ENCODE peak calls at places on chromosome 15, in six cellular contexts. P is stimulated activated naive CD4-positive, alpha-beta T cell; K is right cardiac atrium; X is pulmonary artery endothelial cell; G is BJ; E is HS-5. Q is an unnamed sample.

GRCh38 chr15:83210619-83211018 is 3.0 kb upstream of the HDGFL3 start:
- DNase-seq in P (no peak), K (no peak), X (no peak), G (no peak), E (no peak), Q (no peak)

GRCh38 chr15:93068581-93069199 is 20.3 kb downstream of the RGMA start:
- DNase-seq in P (no peak), K (no peak), X (no peak), G (no peak), E (no peak), Q (no peak)

GRCh38 chr15:59335197-59335786 is 37.4 kb downstream of the MYO1E start:
- DNase-seq in P (no peak), K (no peak), X (no peak), G (no peak), E (no peak), Q (no peak)

GRCh38 chr15:43441316-43441715 is 51.6 kb downstream of the TP53BP1 start:
- DNase-seq in P (no peak), K (no peak), X (no peak), G (no peak), E (peak; percentile 9), Q (no peak)

GRCh38 chr15:95684693-95685115 is 645.8 kb upstream of the NR2F2 start:
- DNase-seq in P (no peak), K (no peak), X (peak; percentile 92), G (peak; percentile 54), E (peak; percentile 83), Q (no peak)

GRCh38 chr15:41825572-41826535 is 2.0 kb upstream of the JMJD7 start:
- DNase-seq in P (no peak), K (peak; percentile 48), X (no peak), G (no peak), E (no peak), Q (no peak)

GRCh38 chr15:63601026-63601726 is 4.0 kb downstream of the FBXL22 start:
- DNase-seq in P (peak; percentile 64), K (peak; percentile 77), X (no peak), G (no peak), E (no peak), Q (no peak)

GRCh38 chr15:78317145-78317836 is 17.9 kb upstream of the SKIC8 start:
- DNase-seq in P (no peak), K (no peak), X (no peak), G (no peak), E (no peak), Q (no peak)

GRCh38 chr15:51864408-51865056 is 35.1 kb downstream of the TMOD3 start:
- DNase-seq in P (no peak), K (no peak), X (no peak), G (no peak), E (no peak), Q (no peak)

GRCh38 chr15:31497838-31498237 is 171.2 kb downstream of the KLF13 start:
- DNase-seq in P (no peak), K (no peak), X (no peak), G (no peak), E (no peak), Q (no peak)

GRCh38 chr15:60353245-60353940 is 44.4 kb downstream of the ANXA2 start:
- DNase-seq in P (no peak), K (no peak), X (no peak), G (no peak), E (no peak), Q (no peak)

GRCh38 chr15:40320931-40321371 is 2.5 kb upstream of the INAFM2 start:
- DNase-seq in P (peak; percentile 21), K (peak; percentile 43), X (no peak), G (no peak), E (no peak), Q (no peak)

GRCh38 chr15:75022808-75023193 is 589 bp upstream of the PPCDC start:
- DNase-seq in P (no peak), K (no peak), X (no peak), G (no peak), E (no peak), Q (no peak)

GRCh38 chr15:64623347-64624024 is 151.9 kb downstream of the RBPMS2 start:
- DNase-seq in P (no peak), K (no peak), X (no peak), G (peak; percentile 50), E (no peak), Q (peak; percentile 52)

GRCh38 chr15:94080416-94080815 is 150.9 kb upstream of the MCTP2 start:
- DNase-seq in P (no peak), K (peak; percentile 81), X (no peak), G (peak; percentile 59), E (peak; percentile 19), Q (peak; percentile 86)

GRCh38 chr15:81449836-81450474 is 75.9 kb upstream of the TMC3 start:
- DNase-seq in P (no peak), K (no peak), X (no peak), G (no peak), E (no peak), Q (no peak)

GRCh38 chr15:82919231-82919886 is 33.2 kb downstream of the HOMER2 start:
- DNase-seq in P (no peak), K (no peak), X (no peak), G (no peak), E (no peak), Q (no peak)

Q was measured in AG09319.